ENCODE peak calls at places on chromosomes 11 and 22, in eight cellular contexts. K is body of pancreas, F is Peyer's patch, V is A549, Y is MM.1S, Z is psoas muscle, Q is vagina, T is OCI-LY7. X is an unnamed sample.

GRCh38 chr11:45456686-45457085 is 170.5 kb upstream of the SYT13 start:
- DNase-seq in K (no peak), F (no peak), V (no peak), Y (no peak), Z (no peak), Q (no peak), T (no peak), X (no peak)

GRCh38 chr11:13016415-13016814 is 7.3 kb downstream of the RASSF10 start:
- DNase-seq in K (no peak), F (no peak), V (peak), Y (no peak), Z (no peak), Q (no peak), T (no peak), X (no peak)

GRCh38 chr11:58582437-58582836 is 3.6 kb downstream of the ZFP91 start:
- DNase-seq in K (no peak), F (no peak), V (no peak), Y (no peak), Z (no peak), Q (no peak), T (no peak), X (no peak)

GRCh38 chr11:65329944-65330403 is 3.7 kb upstream of the DPF2 start:
- DNase-seq in K (peak), F (no peak), V (peak), Y (peak), Z (peak), Q (no peak), T (peak), X (peak)

GRCh38 chr11:14380947-14381555 is 22.1 kb upstream of the RRAS2 start:
- DNase-seq in K (peak), F (peak), V (peak), Y (peak), Z (peak), Q (no peak), T (no peak), X (peak)

GRCh38 chr11:63573881-63574855 is 11.0 kb upstream of the PLAAT2 start:
- DNase-seq in K (no peak), F (peak), V (peak), Y (peak), Z (peak), Q (no peak), T (peak), X (no peak)

GRCh38 chr11:100731471-100731870 is 44.4 kb downstream of the ARHGAP42 start:
- DNase-seq in K (no peak), F (no peak), V (no peak), Y (no peak), Z (no peak), Q (no peak), T (no peak), X (peak)

GRCh38 chr11:12212821-12213185 is 102.4 kb downstream of the MICAL2 start:
- DNase-seq in K (no peak), F (no peak), V (no peak), Y (no peak), Z (no peak), Q (no peak), T (no peak), X (no peak)

GRCh38 chr11:61068581-61068980 is 33.7 kb upstream of the CD5 start:
- DNase-seq in K (no peak), F (no peak), V (no peak), Y (no peak), Z (no peak), Q (peak), T (no peak), X (no peak)

GRCh38 chr11:12863605-12864121 is 145.5 kb upstream of the RASSF10 start:
- DNase-seq in K (no peak), F (no peak), V (no peak), Y (no peak), Z (no peak), Q (no peak), T (no peak), X (peak)

GRCh38 chr11:11786771-11787170 is 55.0 kb upstream of the USP47 start:
- DNase-seq in K (no peak), F (no peak), V (peak), Y (peak), Z (no peak), Q (no peak), T (no peak), X (peak)

GRCh38 chr11:90867416-90867815 is 644.6 kb upstream of the CHORDC1 start:
- DNase-seq in K (no peak), F (no peak), V (no peak), Y (no peak), Z (no peak), Q (no peak), T (no peak), X (no peak)

GRCh38 chr22:44132724-44133123 is 48.0 kb upstream of the PARVG start:
- DNase-seq in K (no peak), F (no peak), V (no peak), Y (no peak), Z (peak), Q (no peak), T (no peak), X (no peak)

GRCh38 chr11:62922653-62923371 is 1.6 kb upstream of the CHRM1 start:
- DNase-seq in K (no peak), F (no peak), V (peak), Y (no peak), Z (peak), Q (no peak), T (peak), X (peak)

GRCh38 chr11:77079666-77080065 is 12.9 kb downstream of the CAPN5 start:
- DNase-seq in K (no peak), F (no peak), V (no peak), Y (peak), Z (no peak), Q (no peak), T (no peak), X (no peak)

GRCh38 chr22:24066872-24067271 is 55.8 kb downstream of the CABIN1 start:
- DNase-seq in K (peak), F (peak), V (no peak), Y (peak), Z (no peak), Q (no peak), T (peak), X (no peak)

GRCh38 chr11:82890941-82891340 is 9.3 kb downstream of the PRCP start:
- DNase-seq in K (no peak), F (no peak), V (no peak), Y (no peak), Z (no peak), Q (no peak), T (no peak), X (no peak)

GRCh38 chr11:64639885-64640284 is 48.9 kb downstream of the SLC22A12 start:
- DNase-seq in K (no peak), F (no peak), V (no peak), Y (no peak), Z (no peak), Q (no peak), T (no peak), X (no peak)

GRCh38 chr11:75269367-75269660 is 28.7 kb downstream of the TPBGL start:
- DNase-seq in K (no peak), F (no peak), V (no peak), Y (no peak), Z (peak), Q (no peak), T (no peak), X (no peak)

GRCh38 chr11:121391914-121392313 is 60.2 kb upstream of the SORL1 start:
- DNase-seq in K (no peak), F (peak), V (peak), Y (no peak), Z (no peak), Q (no peak), T (no peak), X (no peak)

GRCh38 chr11:119999220-119999619 is 138.7 kb downstream of the TRIM29 start:
- DNase-seq in K (no peak), F (no peak), V (peak), Y (no peak), Z (no peak), Q (no peak), T (peak), X (peak)

GRCh38 chr11:58796333-58797049 is 48.0 kb downstream of the GLYATL2 start:
- DNase-seq in K (peak), F (no peak), V (no peak), Y (no peak), Z (no peak), Q (no peak), T (no peak), X (no peak)

GRCh38 chr11:106031210-106031845 is 9.3 kb upstream of the MSANTD4 start:
- DNase-seq in K (no peak), F (no peak), V (no peak), Y (no peak), Z (no peak), Q (no peak), T (no peak), X (no peak)

GRCh38 chr11:118870396-118871343 is 13.0 kb upstream of the CXCR5 start:
- DNase-seq in K (peak), F (no peak), V (no peak), Y (peak), Z (peak), Q (no peak), T (peak), X (peak)

DNA sequence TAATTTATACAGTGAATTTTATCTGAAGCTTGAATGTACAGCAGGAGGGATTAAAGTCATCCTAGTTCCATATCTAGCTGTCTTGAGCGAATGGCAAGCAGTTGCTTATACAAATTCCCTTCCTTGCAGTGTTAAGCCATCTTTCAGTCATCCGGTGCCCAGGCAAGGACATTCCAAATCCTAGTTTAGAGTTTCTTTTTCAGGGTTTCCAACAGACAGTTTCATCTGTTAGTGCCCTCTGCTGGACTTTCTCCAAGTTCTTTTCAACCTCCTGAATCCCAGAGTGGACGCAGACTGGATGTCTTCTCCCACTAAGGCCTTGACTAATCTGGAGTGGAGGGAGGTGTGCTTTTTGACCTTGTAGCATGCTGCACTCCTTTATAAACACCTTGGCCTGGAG is 45.4 kb downstream of the GRAMD1B start:
- DNase-seq in K (no peak), F (no peak), V (peak), Y (no peak), Z (no peak), Q (no peak), T (no peak), X (peak)
- TF ChIP-seq CTCF in K (no peak), F (no peak), V (peak), Y (peak), Z (no peak), Q (no peak), T (peak), X (peak)

GRCh38 chr11:126519653-126520573 is 164.4 kb downstream of the ST3GAL4 start:
- DNase-seq in K (no peak), F (peak), V (no peak), Y (no peak), Z (no peak), Q (no peak), T (no peak), X (no peak)
- H3K27ac ChIP-seq in K (no peak), F (no peak), V (no peak), Y (no peak), Z (no peak), Q (no peak), T (no peak), X (no peak)

GRCh38 chr11:20376162-20376561 is 11.4 kb upstream of the PRMT3 start:
- DNase-seq in K (no peak), F (no peak), V (no peak), Y (no peak), Z (no peak), Q (no peak), T (no peak), X (no peak)
- TF ChIP-seq CTCF in K (no peak), F (no peak), V (no peak), Y (no peak), Z (no peak), Q (no peak), T (no peak), X (no peak)

GRCh38 chr11:70071996-70072395 is 6.1 kb upstream of the ANO1 start:
- DNase-seq in K (no peak), F (no peak), V (no peak), Y (no peak), Z (no peak), Q (peak), T (no peak), X (no peak)

GRCh38 chr11:70068950-70069349 is 9.2 kb upstream of the ANO1 start:
- DNase-seq in K (no peak), F (no peak), V (no peak), Y (no peak), Z (no peak), Q (peak), T (no peak), X (no peak)

GRCh38 chr11:70068345-70068744 is 9.8 kb upstream of the ANO1 start:
- DNase-seq in K (no peak), F (no peak), V (no peak), Y (no peak), Z (no peak), Q (peak), T (no peak), X (no peak)

GRCh38 chr11:70072471-70073187 is 5.5 kb upstream of the ANO1 start:
- DNase-seq in K (no peak), F (no peak), V (no peak), Y (no peak), Z (no peak), Q (no peak), T (no peak), X (no peak)

DNA sequence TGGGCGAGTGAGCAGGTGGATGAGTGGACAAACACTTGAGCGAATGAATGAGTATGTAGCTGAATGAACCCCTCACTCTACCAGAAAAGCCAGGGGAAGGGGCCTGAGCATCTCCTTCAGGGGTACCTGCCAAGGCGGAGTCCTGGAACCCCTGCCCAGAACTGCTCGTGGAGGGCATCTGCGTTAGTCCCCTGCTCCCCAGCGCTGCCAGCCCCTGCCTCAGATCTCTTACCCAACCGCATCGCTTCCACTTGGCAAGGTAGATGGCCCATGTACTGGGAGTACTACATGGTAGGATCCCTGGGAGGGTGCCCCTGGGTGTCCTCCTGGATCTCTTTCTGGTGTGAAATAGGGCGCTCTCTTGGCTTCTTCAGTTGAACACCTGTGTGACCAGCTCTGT is 7.4 kb upstream of the ANO1 start:
- DNase-seq in K (peak), F (no peak), V (no peak), Y (no peak), Z (no peak), Q (peak), T (no peak), X (no peak)
- H3K27ac ChIP-seq in K (no peak), F (no peak), V (no peak), Y (no peak), Z (no peak), Q (no peak), T (no peak), X (no peak)

X was measured in neural progenitor cell.